ENCODE peak calls at places on chromosomes 1 and 21, in five cellular contexts. U, P, M, S and T are unnamed samples.

GRCh38 chr1:244154882-244155531 is 103.9 kb downstream of the ZBTB18 start:
- DNase-seq in P (no peak), U (no peak), M (no peak), S (no peak), T (no peak)

GRCh38 chr1:102836991-102837390 is 271.3 kb downstream of the COL11A1 start:
- DNase-seq in M (no peak), P (no peak), U (no peak), S (no peak), T (no peak)

GRCh38 chr1:206708058-206708457 is 23.4 kb downstream of the MAPKAPK2 start:
- DNase-seq in U (no peak), M (no peak), S (no peak), P (peak), T (no peak)

GRCh38 chr1:227071898-227072587 is 131.9 kb downstream of the COQ8A start:
- DNase-seq in M (no peak), U (no peak), P (no peak), S (no peak), T (no peak)

GRCh38 chr21:28537371-28538079 is 455.2 kb downstream of the LTN1 start:
- DNase-seq in M (no peak), P (no peak), U (peak), S (no peak), T (peak)

GRCh38 chr1:154400381-154400801 is 4.8 kb upstream of the IL6R start:
- DNase-seq in U (no peak), S (no peak), P (peak), M (no peak), T (no peak)

GRCh38 chr1:237016626-237017025 is 12.4 kb upstream of the MT1HL1 start:
- DNase-seq in U (no peak), M (no peak), P (no peak), S (no peak), T (no peak)

GRCh38 chr21:27134513-27134912 is 167.6 kb upstream of the ADAMTS5 start:
- DNase-seq in M (no peak), U (peak), P (no peak), S (no peak), T (peak)

GRCh38 chr1:160375788-160376524 is 9.1 kb downstream of the NHLH1 start:
- DNase-seq in U (no peak), S (no peak), P (no peak), M (no peak), T (peak)

GRCh38 chr1:177164380-177165068 is at the start of gene ASTN1:
- DNase-seq in M (peak), S (no peak), P (no peak), U (no peak), T (no peak)

GRCh38 chr1:29858646-29859045 is 622.3 kb downstream of the PTPRU start:
- DNase-seq in S (no peak), U (no peak), M (no peak), P (no peak), T (no peak)

GRCh38 chr1:78061825-78062523 is 16.2 kb downstream of the GIPC2 start:
- DNase-seq in M (no peak), P (no peak), S (no peak), U (peak), T (peak)

GRCh38 chr1:207316622-207317510 is 4.6 kb upstream of the CD55 start:
- DNase-seq in P (no peak), S (no peak), M (no peak), U (peak), T (no peak)

GRCh38 chr1:41758904-41759548 is 159.7 kb downstream of the HIVEP3 start:
- DNase-seq in M (no peak), S (no peak), P (no peak), U (peak), T (peak)

GRCh38 chr1:78157162-78157561 is 111.4 kb downstream of the GIPC2 start:
- DNase-seq in U (peak), M (no peak), P (no peak), S (no peak), T (peak)

GRCh38 chr21:40680311-40680710 is 166.6 kb downstream of the DSCAM start:
- DNase-seq in M (no peak), P (no peak), U (no peak), S (no peak), T (no peak)

GRCh38 chr1:16018749-16019515 is 1.1 kb upstream of the HSPB7 start:
- DNase-seq in P (no peak), M (peak), S (no peak), U (no peak), T (no peak)

GRCh38 chr1:16017461-16018303 is at the start of gene HSPB7:
- DNase-seq in M (peak), P (peak), S (no peak), U (peak), T (peak)

GRCh38 chr1:16019580-16020277 is 1.9 kb upstream of the HSPB7 start:
- DNase-seq in M (peak), P (no peak), S (no peak), U (peak), T (peak)

GRCh38 chr1:16017076-16017460 is 775 bp downstream of the HSPB7 start:
- DNase-seq in P (no peak), M (peak), U (no peak), S (no peak), T (no peak)

GRCh38 chr1:16018308-16018707 is 465 bp upstream of the HSPB7 start:
- DNase-seq in M (no peak), U (no peak), S (no peak), P (no peak), T (peak)
- H3K4me3 ChIP-seq in M (no peak), U (no peak), S (no peak), P (peak), T (no peak)

GRCh38 chr1:161864577-161864976 is 98.5 kb downstream of the ATF6 start:
- DNase-seq in S (no peak), P (no peak), U (peak), M (no peak), T (peak)
- TF ChIP-seq CTCF in S (peak), P (peak), U (peak), M (peak), T (peak)

DNA sequence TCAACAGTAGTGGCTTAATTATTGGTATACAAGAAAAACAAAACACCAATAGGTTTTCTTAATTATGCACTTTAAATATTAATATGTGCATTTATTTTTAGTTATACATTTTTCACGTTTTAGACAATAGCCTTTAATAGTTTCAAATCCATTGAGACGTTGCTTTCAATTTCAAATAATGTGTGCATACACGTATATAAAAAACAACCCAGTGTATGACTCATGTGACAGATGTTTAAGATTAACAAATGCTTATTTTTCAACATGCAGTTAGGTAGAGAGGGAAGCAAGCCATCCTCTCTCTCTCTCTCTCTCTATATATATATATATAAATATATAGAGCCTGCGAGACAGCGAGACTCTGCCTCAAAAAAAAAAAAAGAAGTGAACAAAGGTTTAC is 24.3 kb downstream of the EYA3 start:
- DNase-seq in S (no peak), P (no peak), U (peak), M (no peak), T (peak)
- H3K4me3 ChIP-seq in S (no peak), P (no peak), U (no peak), M (no peak), T (no peak)

GRCh38 chr1:10735603-10736305 is 60.7 kb downstream of the CASZ1 start:
- DNase-seq in M (no peak), P (no peak), S (no peak), U (no peak), T (no peak)

GRCh38 chr1:10737268-10737624 is 59.2 kb downstream of the CASZ1 start:
- DNase-seq in U (no peak), M (no peak), P (peak), S (no peak), T (no peak)

GRCh38 chr1:10738125-10738746 is 58.2 kb downstream of the CASZ1 start:
- DNase-seq in P (peak), M (no peak), U (no peak), S (no peak), T (no peak)

GRCh38 chr1:10737651-10738050 is 58.8 kb downstream of the CASZ1 start:
- DNase-seq in U (no peak), P (peak), S (no peak), M (no peak), T (no peak)

DNA sequence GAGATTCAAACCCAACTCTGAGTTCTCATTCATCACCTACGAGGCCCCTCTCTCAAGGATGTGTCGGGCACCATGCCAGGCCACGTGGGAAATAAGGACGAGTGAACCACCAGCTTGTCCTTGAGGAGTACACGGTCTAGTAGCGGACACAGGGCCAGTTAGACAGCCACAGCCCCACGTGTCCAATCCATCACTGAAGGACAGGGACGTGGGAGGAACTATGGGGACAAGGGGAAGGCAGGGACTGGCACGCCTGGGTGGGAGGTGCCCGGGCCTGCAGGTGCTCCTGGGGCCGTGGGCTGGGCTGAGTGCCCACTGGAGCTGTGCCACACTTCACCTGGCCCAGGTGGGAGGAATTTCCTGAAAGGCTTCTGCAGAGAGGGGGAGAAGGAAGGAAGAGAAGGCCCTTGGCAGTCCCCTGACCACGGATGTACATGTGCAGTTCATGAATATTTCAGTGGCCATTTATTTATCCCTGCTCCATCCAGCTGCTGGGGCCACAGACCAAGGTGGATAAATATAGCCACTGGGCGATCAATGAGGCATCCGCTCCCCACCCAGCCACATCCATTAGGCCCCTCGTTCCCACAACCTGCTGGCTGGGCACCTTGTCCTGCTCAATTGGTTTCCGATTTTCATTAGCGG is 59.7 kb downstream of the CASZ1 start:
- DNase-seq in P (peak), M (no peak), S (no peak), U (no peak), T (no peak)
- TF ChIP-seq CTCF in P (no peak), M (no peak), S (no peak), U (no peak), T (no peak)

DNA sequence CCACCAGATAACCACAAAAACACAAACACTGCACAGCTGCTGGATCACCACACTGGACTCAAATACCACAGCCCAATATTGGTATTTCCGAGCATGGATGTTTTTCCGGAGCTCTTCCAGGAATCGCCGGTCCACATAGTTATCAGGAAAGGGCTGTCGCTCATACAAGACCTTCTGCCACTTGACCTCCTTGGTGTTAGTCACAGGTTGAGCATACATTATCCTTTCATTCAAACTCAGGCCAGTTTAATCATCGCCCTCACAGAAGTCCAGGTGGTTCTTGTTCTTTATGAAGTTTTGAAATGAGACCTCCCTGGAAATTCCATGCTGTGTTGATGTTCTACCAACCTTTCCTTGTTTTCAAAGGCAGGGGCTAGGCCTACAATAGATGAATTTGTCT is 1.5 kb downstream of the PIGC start:
- DNase-seq in M (no peak), U (no peak), S (no peak), P (no peak), T (no peak)
- H3K4me3 ChIP-seq in M (no peak), U (no peak), S (no peak), P (no peak), T (no peak)

GRCh38 chr1:199550384-199551067 is 477.0 kb upstream of the NR5A2 start:
- DNase-seq in S (no peak), U (peak), P (no peak), M (no peak), T (peak)
- TF ChIP-seq CTCF in S (no peak), U (peak), P (no peak), M (no peak), T (no peak)